ENCODE peak calls at places on chromosomes 12 and 14, in six cellular contexts. One of them, this sample, is unnamed.

GRCh38 chr12:55728932-55729591 is at the start of gene CD63:
- DNase-seq in HEK293T: peak
- DNase-seq in HFFc6: peak
- DNase-seq in ureter: peak
- DNase-seq in natural killer cell: peak
- DNase-seq in cardiac muscle cell: peak
- DNase-seq in this sample: peak

GRCh38 chr14:76954371-76954770 is 74.1 kb downstream of the IRF2BPL start:
- DNase-seq in HEK293T: no peak
- DNase-seq in HFFc6: no peak
- DNase-seq in ureter: no peak
- DNase-seq in natural killer cell: no peak
- DNase-seq in cardiac muscle cell: no peak
- DNase-seq in this sample: no peak

GRCh38 chr12:77979597-77980250 is 149.0 kb downstream of the NAV3 start:
- DNase-seq in HEK293T: no peak
- DNase-seq in HFFc6: no peak
- DNase-seq in ureter: no peak
- DNase-seq in natural killer cell: no peak
- DNase-seq in cardiac muscle cell: peak
- DNase-seq in this sample: no peak

GRCh38 chr12:64273527-64274403 is 51.7 kb upstream of the KICS2 start:
- DNase-seq in HEK293T: peak
- DNase-seq in HFFc6: peak
- DNase-seq in ureter: no peak
- DNase-seq in natural killer cell: no peak
- DNase-seq in cardiac muscle cell: peak
- DNase-seq in this sample: peak

GRCh38 chr12:106179086-106179485 is 40.3 kb upstream of the NUAK1 start:
- DNase-seq in HEK293T: peak
- DNase-seq in HFFc6: no peak
- DNase-seq in ureter: peak
- DNase-seq in natural killer cell: no peak
- DNase-seq in cardiac muscle cell: no peak
- DNase-seq in this sample: peak

GRCh38 chr14:77565289-77566081 is 51.0 kb downstream of the SPTLC2 start:
- DNase-seq in HEK293T: no peak
- DNase-seq in HFFc6: no peak
- DNase-seq in ureter: no peak
- DNase-seq in natural killer cell: no peak
- DNase-seq in cardiac muscle cell: peak
- DNase-seq in this sample: no peak

GRCh38 chr12:104219908-104220404 is 4.4 kb downstream of the TXNRD1 start:
- DNase-seq in HEK293T: peak
- DNase-seq in HFFc6: peak
- DNase-seq in ureter: peak
- DNase-seq in natural killer cell: no peak
- DNase-seq in cardiac muscle cell: no peak
- DNase-seq in this sample: peak

GRCh38 chr12:100826323-100826722 is 31.7 kb downstream of the ANO4 start:
- DNase-seq in HEK293T: peak
- DNase-seq in HFFc6: peak
- DNase-seq in ureter: peak
- DNase-seq in natural killer cell: no peak
- DNase-seq in cardiac muscle cell: peak
- DNase-seq in this sample: no peak

GRCh38 chr12:118120579-118121363 is 15.2 kb upstream of the PEBP1 start:
- DNase-seq in HEK293T: peak
- DNase-seq in HFFc6: peak
- DNase-seq in ureter: peak
- DNase-seq in natural killer cell: peak
- DNase-seq in cardiac muscle cell: peak
- DNase-seq in this sample: peak

GRCh38 chr12:55876110-55876509 is 33.4 kb upstream of the MMP19 start:
- DNase-seq in HEK293T: no peak
- DNase-seq in HFFc6: no peak
- DNase-seq in ureter: no peak
- DNase-seq in natural killer cell: no peak
- DNase-seq in cardiac muscle cell: no peak
- DNase-seq in this sample: no peak